ENCODE peak calls at places on chromosomes 5 and 9, in ten cellular contexts. N, P, T, F, R, S, H, V, J and W are unnamed samples.

GRCh38 chr5:1755321-1755949 is 44.2 kb downstream of the MRPL36 start:
- DNase-seq in T (no peak), H (no peak), J (no peak), S (no peak), N (no peak), V (no peak), R (no peak), P (no peak), F (no peak), W (peak; percentile 47)

GRCh38 chr9:92299116-92299515 is 5.6 kb upstream of the IARS1 start:
- DNase-seq in T (no peak), J (no peak), S (no peak), R (no peak), F (no peak), V (no peak), N (no peak), H (no peak), P (no peak), W (no peak)

GRCh38 chr5:92364986-92365550 is 982.0 kb upstream of the ARRDC3 start:
- DNase-seq in P (no peak), H (no peak), F (peak; percentile 66), V (no peak), T (no peak), J (no peak), S (no peak), R (no peak), N (no peak), W (no peak)

GRCh38 chr5:95261369-95262175 is 23.3 kb downstream of the MCTP1 start:
- DNase-seq in P (no peak), H (no peak), R (no peak), V (peak; percentile 23), S (no peak), F (peak; percentile 67), T (no peak), N (peak; percentile 9), J (no peak), W (no peak)

GRCh38 chr5:96408276-96408777 is 24.7 kb downstream of the PCSK1 start:
- DNase-seq in H (no peak), F (peak; percentile 99), R (no peak), P (no peak), N (no peak), S (no peak), J (no peak), T (no peak), V (no peak), W (no peak)

GRCh38 chr5:165894916-165895315 is 2389.5 kb downstream of the MAT2B start:
- DNase-seq in V (peak; percentile 76), F (no peak), R (no peak), J (no peak), H (no peak), S (no peak), N (no peak), T (no peak), P (no peak), W (no peak)

GRCh38 chr9:4306066-4306787 is 6.4 kb upstream of the GLIS3 start:
- DNase-seq in F (peak; percentile 64), N (no peak), H (no peak), P (no peak), R (no peak), S (no peak), V (no peak), J (no peak), T (no peak), W (no peak)

GRCh38 chr5:141389153-141390042 is 1.9 kb downstream of the PCDHGB4 start:
- DNase-seq in R (no peak), H (no peak), T (no peak), V (no peak), J (no peak), N (no peak), S (no peak), F (no peak), P (no peak), W (no peak)

GRCh38 chr5:78523314-78524193 is 125.0 kb downstream of the LHFPL2 start:
- DNase-seq in S (no peak), N (no peak), H (no peak), J (no peak), F (peak; percentile 94), R (no peak), P (no peak), T (no peak), V (no peak), W (no peak)

GRCh38 chr5:156922207-156922792 is 40.7 kb downstream of the TIMD4 start:
- DNase-seq in J (no peak), N (no peak), H (no peak), T (no peak), F (no peak), P (no peak), S (no peak), R (no peak), V (no peak), W (no peak)

GRCh38 chr5:96823900-96824351 is 16.2 kb upstream of the ERAP1 start:
- DNase-seq in J (no peak), S (no peak), P (no peak), N (peak; percentile 43), H (no peak), V (no peak), T (no peak), F (peak; percentile 54), R (no peak), W (no peak)

GRCh38 chr5:18067615-18068014 is 433.4 kb downstream of the TAF11L14 start:
- DNase-seq in P (no peak), N (no peak), S (no peak), V (no peak), J (no peak), F (no peak), H (no peak), R (no peak), T (no peak), W (no peak)

GRCh38 chr5:180081481-180081880 is 9.9 kb upstream of the RNF130 start:
- DNase-seq in V (no peak), P (no peak), J (no peak), H (no peak), S (peak; percentile 24), F (no peak), T (no peak), R (no peak), N (no peak), W (no peak)

GRCh38 chr5:141478321-141478945 is 2.7 kb downstream of the PCDHGC3 start:
- DNase-seq in S (no peak), V (peak; percentile 57), J (no peak), P (peak; percentile 85), F (no peak), H (no peak), T (no peak), R (no peak), N (no peak), W (no peak)

GRCh38 chr9:87567566-87567965 is 69.9 kb downstream of the DAPK1 start:
- DNase-seq in V (peak; percentile 21), F (peak; percentile 61), T (no peak), S (no peak), H (no peak), R (no peak), J (no peak), N (no peak), P (no peak), W (no peak)

GRCh38 chr9:105620996-105621395 is 41.3 kb upstream of the TAL2 start:
- DNase-seq in J (no peak), R (no peak), H (no peak), V (no peak), T (no peak), N (no peak), S (no peak), F (no peak), P (no peak), W (no peak)

GRCh38 chr5:131382407-131383395 is 118.8 kb downstream of the CDC42SE2 start:
- DNase-seq in S (no peak), J (no peak), V (peak; percentile 95), T (peak; percentile 29), F (peak; percentile 74), R (no peak), N (peak; percentile 38), P (peak; percentile 40), H (peak; percentile 8), W (no peak)